ENCODE peak calls at places on chromosomes 12 and 14, in seven cellular contexts. J is CD8-positive, alpha-beta T cell; C is astrocyte of the cerebellum; S is thoracic aorta; H is HuH-7; V is WTC11; E is activated CD4-positive, CD25-positive, alpha-beta regulatory T cell. X is an unnamed sample.

GRCh38 chr12:76967181-76967885 is 88.5 kb upstream of the CSRP2 start:
- DNase-seq in H (no peak), E (no peak), S (no peak), V (no peak), J (no peak), C (no peak), X (no peak)

GRCh38 chr12:131828671-131829350 is 618 bp downstream of the MMP17 start:
- DNase-seq in S (no peak), H (peak), J (no peak), V (no peak), E (no peak), C (no peak), X (no peak)

GRCh38 chr14:35750202-35750904 is 58.7 kb downstream of the RALGAPA1 start:
- DNase-seq in V (no peak), J (no peak), E (no peak), C (no peak), S (no peak), H (no peak), X (no peak)

GRCh38 chr12:14961466-14962155 is at the start of gene ARHGDIB:
- DNase-seq in E (no peak), C (no peak), V (no peak), H (no peak), S (no peak), J (peak), X (no peak)

GRCh38 chr12:51238037-51238509 is 553 bp upstream of the DAZAP2 start:
- DNase-seq in C (no peak), S (no peak), H (no peak), V (no peak), J (no peak), E (no peak), X (no peak)

GRCh38 chr12:121765573-121765972 is 27.9 kb downstream of the RHOF start:
- DNase-seq in V (no peak), C (peak), J (no peak), H (no peak), E (no peak), S (no peak), X (no peak)

GRCh38 chr12:88419794-88420193 is 160.5 kb downstream of the KITLG start:
- DNase-seq in J (no peak), C (no peak), V (no peak), H (no peak), S (no peak), E (no peak), X (peak)

GRCh38 chr12:103667129-103667528 is 80.1 kb downstream of the STAB2 start:
- DNase-seq in S (no peak), H (no peak), V (no peak), E (no peak), C (no peak), J (no peak), X (no peak)

GRCh38 chr14:89372156-89372555 is 44.9 kb downstream of the FOXN3 start:
- DNase-seq in S (no peak), C (no peak), V (no peak), E (no peak), J (no peak), H (no peak), X (no peak)

GRCh38 chr14:64550539-64551333 is 975 bp downstream of the PPP1R36 start:
- DNase-seq in J (no peak), H (no peak), S (no peak), V (no peak), E (no peak), C (no peak), X (no peak)

GRCh38 chr14:40697221-40697620 is 909.5 kb upstream of the LRFN5 start:
- DNase-seq in H (no peak), J (no peak), S (no peak), E (no peak), V (no peak), C (no peak), X (no peak)

GRCh38 chr12:96141216-96141944 is 52.8 kb upstream of the ELK3 start:
- DNase-seq in C (no peak), J (no peak), H (no peak), S (no peak), E (no peak), V (no peak), X (no peak)

GRCh38 chr12:23888396-23889068 is 60.9 kb downstream of the SOX5 start:
- DNase-seq in J (no peak), S (no peak), C (peak), V (no peak), H (no peak), E (no peak), X (no peak)

GRCh38 chr14:79831198-79831890 is 380.0 kb downstream of the DIO2 start:
- DNase-seq in V (no peak), J (no peak), E (no peak), S (no peak), C (no peak), H (no peak), X (no peak)

GRCh38 chr12:124621296-124621660 is 53.9 kb upstream of the NCOR2 start:
- DNase-seq in J (no peak), V (peak), S (peak), E (no peak), H (no peak), C (peak), X (no peak)

GRCh38 chr14:74765721-74766120 is 2.6 kb downstream of the YLPM1 start:
- DNase-seq in E (no peak), H (no peak), V (no peak), C (no peak), J (no peak), S (no peak), X (no peak)

GRCh38 chr12:68842784-68843567 is 35.0 kb downstream of the MDM2 start:
- DNase-seq in H (no peak), E (no peak), V (no peak), S (no peak), J (no peak), C (no peak), X (no peak)

GRCh38 chr12:25518512-25518911 is 34.6 kb downstream of the LMNTD1 start:
- DNase-seq in E (no peak), H (no peak), S (no peak), C (peak), V (no peak), J (no peak), X (no peak)

GRCh38 chr12:95943231-95943842 is at the start of gene AMDHD1:
- DNase-seq in J (peak), V (peak), S (no peak), E (peak), H (peak), C (no peak), X (peak)

GRCh38 chr14:105475916-105476845 is 1.6 kb downstream of the CRIP2 start:
- DNase-seq in E (no peak), S (no peak), J (no peak), H (no peak), C (no peak), V (no peak), X (no peak)

GRCh38 chr12:4412056-4412455 is 32.5 kb upstream of the FGF23 start:
- DNase-seq in H (no peak), C (no peak), E (no peak), V (no peak), J (no peak), S (no peak), X (no peak)

GRCh38 chr14:31788340-31788739 is 227.1 kb downstream of the NUBPL start:
- DNase-seq in C (no peak), V (no peak), J (no peak), S (no peak), H (no peak), E (no peak), X (no peak)

GRCh38 chr12:121590476-121591143 is 9.8 kb upstream of the KDM2B start:
- DNase-seq in C (no peak), E (no peak), J (peak), S (no peak), V (no peak), H (no peak), X (no peak)

GRCh38 chr12:4143909-4144308 is 129.7 kb upstream of the CCND2 start:
- DNase-seq in C (no peak), V (no peak), J (no peak), H (no peak), S (no peak), E (no peak), X (no peak)

GRCh38 chr14:80959448-80960006 is 4.1 kb downstream of the TSHR start:
- DNase-seq in J (peak), V (no peak), C (no peak), E (no peak), S (no peak), H (no peak), X (no peak)

GRCh38 chr12:105231396-105231795 is 4.6 kb downstream of the APPL2 start:
- DNase-seq in S (no peak), H (no peak), J (no peak), V (no peak), C (no peak), E (no peak), X (no peak)

X was measured in T1000.